ENCODE peak calls at places on chromosomes 12 and 14, in six cellular contexts. One of them, this sample, is unnamed.

GRCh38 chr14:102900631-102901571 is 21.6 kb upstream of the AMN start:
- DNase-seq in adrenal gland: no peak
- DNase-seq in transverse colon: no peak
- DNase-seq in astrocyte of the spinal cord: no peak
- DNase-seq in A549: no peak
- DNase-seq in heart left ventricle: no peak
- DNase-seq in this sample: no peak

GRCh38 chr12:4607056-4607455 is 41.8 kb downstream of the AKAP3 start:
- DNase-seq in adrenal gland: no peak
- DNase-seq in transverse colon: no peak
- DNase-seq in astrocyte of the spinal cord: no peak
- DNase-seq in A549: no peak
- DNase-seq in heart left ventricle: no peak
- DNase-seq in this sample: no peak

GRCh38 chr12:104827587-104827986 is 130.5 kb downstream of the SLC41A2 start:
- DNase-seq in adrenal gland: no peak
- DNase-seq in transverse colon: no peak
- DNase-seq in astrocyte of the spinal cord: no peak
- DNase-seq in A549: no peak
- DNase-seq in heart left ventricle: no peak
- DNase-seq in this sample: no peak

GRCh38 chr14:45070215-45070614 is 13.7 kb upstream of the PRPF39 start:
- DNase-seq in adrenal gland: no peak
- DNase-seq in transverse colon: no peak
- DNase-seq in astrocyte of the spinal cord: no peak
- DNase-seq in A549: peak
- DNase-seq in heart left ventricle: no peak
- DNase-seq in this sample: no peak

GRCh38 chr14:84646791-84647500 is 883.0 kb upstream of the FLRT2 start:
- DNase-seq in adrenal gland: no peak
- DNase-seq in transverse colon: no peak
- DNase-seq in astrocyte of the spinal cord: peak
- DNase-seq in A549: no peak
- DNase-seq in heart left ventricle: no peak
- DNase-seq in this sample: no peak

GRCh38 chr12:121964813-121965643 is 46.6 kb downstream of the CFAP251 start:
- DNase-seq in adrenal gland: peak
- DNase-seq in transverse colon: no peak
- DNase-seq in astrocyte of the spinal cord: peak
- DNase-seq in A549: no peak
- DNase-seq in heart left ventricle: no peak
- DNase-seq in this sample: peak

GRCh38 chr12:103632554-103633216 is 45.6 kb downstream of the STAB2 start:
- DNase-seq in adrenal gland: peak
- DNase-seq in transverse colon: peak
- DNase-seq in astrocyte of the spinal cord: peak
- DNase-seq in A549: peak
- DNase-seq in heart left ventricle: peak
- DNase-seq in this sample: peak

GRCh38 chr12:124463341-124463861 is 104.0 kb downstream of the NCOR2 start:
- DNase-seq in adrenal gland: no peak
- DNase-seq in transverse colon: no peak
- DNase-seq in astrocyte of the spinal cord: no peak
- DNase-seq in A549: no peak
- DNase-seq in heart left ventricle: peak
- DNase-seq in this sample: no peak

GRCh38 chr12:125983094-125983783 is 918.0 kb downstream of the AACS start:
- DNase-seq in adrenal gland: no peak
- DNase-seq in transverse colon: peak
- DNase-seq in astrocyte of the spinal cord: peak
- DNase-seq in A549: peak
- DNase-seq in heart left ventricle: peak
- DNase-seq in this sample: peak

GRCh38 chr14:73785336-73785833 is 66.2 kb upstream of the PTGR2 start:
- DNase-seq in adrenal gland: peak
- DNase-seq in transverse colon: peak
- DNase-seq in astrocyte of the spinal cord: peak
- DNase-seq in A549: peak
- DNase-seq in heart left ventricle: no peak
- DNase-seq in this sample: peak
- H3K4me3 ChIP-seq in adrenal gland: no peak
- H3K4me3 ChIP-seq in transverse colon: peak
- H3K4me3 ChIP-seq in astrocyte of the spinal cord: peak
- H3K4me3 ChIP-seq in A549: peak
- H3K4me3 ChIP-seq in heart left ventricle: peak
- H3K4me3 ChIP-seq in this sample: peak

DNA sequence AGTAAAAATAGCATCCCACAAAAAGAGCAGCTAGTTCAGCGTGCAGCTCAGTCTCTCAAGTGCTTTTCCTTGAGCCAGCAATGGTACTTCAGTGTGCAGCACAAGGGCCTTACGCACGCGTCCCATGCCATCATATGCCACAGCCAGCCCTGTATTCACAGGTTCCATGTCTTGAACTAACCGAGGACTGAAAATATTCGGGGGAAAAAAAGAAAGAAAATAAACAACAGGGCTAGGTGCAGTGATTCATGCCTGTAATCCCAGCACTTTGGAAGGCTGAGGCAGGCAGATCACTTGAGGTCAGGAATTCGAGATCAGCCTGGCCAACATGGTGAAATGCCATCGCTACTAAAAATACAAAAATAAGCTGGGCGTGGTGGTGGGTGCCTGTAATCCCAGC is 28.6 kb downstream of the ATG14 start:
- DNase-seq in adrenal gland: no peak
- DNase-seq in transverse colon: no peak
- DNase-seq in astrocyte of the spinal cord: peak
- DNase-seq in A549: no peak
- DNase-seq in heart left ventricle: no peak
- DNase-seq in this sample: peak
- H3K4me3 ChIP-seq in adrenal gland: no peak
- H3K4me3 ChIP-seq in transverse colon: no peak
- H3K4me3 ChIP-seq in astrocyte of the spinal cord: no peak
- H3K4me3 ChIP-seq in A549: no peak
- H3K4me3 ChIP-seq in heart left ventricle: no peak
- H3K4me3 ChIP-seq in this sample: no peak

GRCh38 chr12:6376965-6377666 is 1.8 kb upstream of the SCNN1A start:
- DNase-seq in adrenal gland: no peak
- DNase-seq in transverse colon: peak
- DNase-seq in astrocyte of the spinal cord: no peak
- DNase-seq in A549: no peak
- DNase-seq in heart left ventricle: no peak
- DNase-seq in this sample: no peak

GRCh38 chr12:6374781-6375150 is 597 bp downstream of the SCNN1A start:
- DNase-seq in adrenal gland: no peak
- DNase-seq in transverse colon: peak
- DNase-seq in astrocyte of the spinal cord: no peak
- DNase-seq in A549: no peak
- DNase-seq in heart left ventricle: no peak
- DNase-seq in this sample: no peak

GRCh38 chr12:6374028-6374780 is 1.2 kb downstream of the SCNN1A start:
- DNase-seq in adrenal gland: no peak
- DNase-seq in transverse colon: peak
- DNase-seq in astrocyte of the spinal cord: no peak
- DNase-seq in A549: no peak
- DNase-seq in heart left ventricle: no peak
- DNase-seq in this sample: no peak

GRCh38 chr12:6376079-6376941 is 947 bp upstream of the SCNN1A start:
- DNase-seq in adrenal gland: no peak
- DNase-seq in transverse colon: peak
- DNase-seq in astrocyte of the spinal cord: peak
- DNase-seq in A549: peak
- DNase-seq in heart left ventricle: peak
- DNase-seq in this sample: peak

GRCh38 chr12:6375269-6376078 is at the start of gene SCNN1A:
- DNase-seq in adrenal gland: no peak
- DNase-seq in transverse colon: peak
- DNase-seq in astrocyte of the spinal cord: no peak
- DNase-seq in A549: no peak
- DNase-seq in heart left ventricle: no peak
- DNase-seq in this sample: no peak
- H3K4me3 ChIP-seq in adrenal gland: no peak
- H3K4me3 ChIP-seq in transverse colon: peak
- H3K4me3 ChIP-seq in astrocyte of the spinal cord: no peak
- H3K4me3 ChIP-seq in A549: no peak
- H3K4me3 ChIP-seq in heart left ventricle: no peak
- H3K4me3 ChIP-seq in this sample: peak

DNA sequence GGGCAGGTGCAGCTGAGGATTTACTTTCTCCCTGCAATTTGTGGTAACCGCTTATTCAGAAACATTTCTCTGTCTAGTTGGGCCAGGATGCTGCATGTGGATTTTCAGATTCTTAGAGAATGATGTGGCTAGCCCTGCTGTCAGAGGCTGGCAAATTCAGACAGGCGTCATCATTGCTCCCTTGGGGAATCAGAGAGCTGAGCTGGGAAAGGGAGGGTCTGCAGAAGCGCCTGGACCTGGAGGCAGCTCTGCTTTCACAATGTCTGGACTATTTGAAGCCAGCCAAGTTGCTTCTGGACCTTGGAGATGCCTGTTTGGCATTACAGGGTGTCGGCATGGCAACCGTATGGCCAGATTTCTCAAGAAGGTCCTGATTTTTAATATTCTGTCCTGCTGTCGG is 3.4 kb downstream of the GALNT16 start:
- DNase-seq in adrenal gland: peak
- DNase-seq in transverse colon: peak
- DNase-seq in astrocyte of the spinal cord: peak
- DNase-seq in A549: no peak
- DNase-seq in heart left ventricle: no peak
- DNase-seq in this sample: peak
- H3K4me3 ChIP-seq in adrenal gland: no peak
- H3K4me3 ChIP-seq in transverse colon: no peak
- H3K4me3 ChIP-seq in astrocyte of the spinal cord: no peak
- H3K4me3 ChIP-seq in A549: no peak
- H3K4me3 ChIP-seq in heart left ventricle: no peak
- H3K4me3 ChIP-seq in this sample: no peak

GRCh38 chr12:22284871-22285270 is 49.6 kb downstream of the ST8SIA1 start:
- DNase-seq in adrenal gland: no peak
- DNase-seq in transverse colon: no peak
- DNase-seq in astrocyte of the spinal cord: no peak
- DNase-seq in A549: no peak
- DNase-seq in heart left ventricle: no peak
- DNase-seq in this sample: no peak

GRCh38 chr12:22283508-22283907 is 51.0 kb downstream of the ST8SIA1 start:
- DNase-seq in adrenal gland: no peak
- DNase-seq in transverse colon: no peak
- DNase-seq in astrocyte of the spinal cord: no peak
- DNase-seq in A549: no peak
- DNase-seq in heart left ventricle: no peak
- DNase-seq in this sample: no peak

GRCh38 chr12:22285871-22286270 is 48.6 kb downstream of the ST8SIA1 start:
- DNase-seq in adrenal gland: no peak
- DNase-seq in transverse colon: no peak
- DNase-seq in astrocyte of the spinal cord: no peak
- DNase-seq in A549: no peak
- DNase-seq in heart left ventricle: no peak
- DNase-seq in this sample: no peak

GRCh38 chr12:22283006-22283506 is 51.5 kb downstream of the ST8SIA1 start:
- DNase-seq in adrenal gland: no peak
- DNase-seq in transverse colon: no peak
- DNase-seq in astrocyte of the spinal cord: peak
- DNase-seq in A549: no peak
- DNase-seq in heart left ventricle: no peak
- DNase-seq in this sample: peak

DNA sequence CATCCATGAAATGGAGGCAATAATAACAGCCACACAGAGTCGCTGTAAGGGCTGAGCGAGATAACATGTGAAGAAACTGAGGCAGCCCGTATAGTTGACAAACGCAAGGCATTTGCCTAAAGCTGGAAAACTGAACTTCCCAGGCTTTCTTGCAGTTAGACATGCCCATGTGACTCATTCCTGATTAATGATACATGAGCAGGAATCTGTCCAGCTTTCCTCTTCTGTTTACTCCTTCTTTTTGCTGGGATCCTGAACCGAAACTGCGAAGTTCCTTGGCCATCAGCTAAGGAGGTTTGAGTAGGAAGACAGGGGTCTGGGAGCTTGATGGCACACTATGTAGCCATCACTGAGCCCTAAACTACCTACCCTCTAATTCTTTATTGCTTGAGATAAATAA is 52.2 kb downstream of the ST8SIA1 start:
- DNase-seq in adrenal gland: no peak
- DNase-seq in transverse colon: no peak
- DNase-seq in astrocyte of the spinal cord: peak
- DNase-seq in A549: peak
- DNase-seq in heart left ventricle: no peak
- DNase-seq in this sample: peak
- H3K4me3 ChIP-seq in adrenal gland: no peak
- H3K4me3 ChIP-seq in transverse colon: no peak
- H3K4me3 ChIP-seq in astrocyte of the spinal cord: no peak
- H3K4me3 ChIP-seq in A549: no peak
- H3K4me3 ChIP-seq in heart left ventricle: no peak
- H3K4me3 ChIP-seq in this sample: peak

GRCh38 chr12:3233813-3234212 is 156.6 kb downstream of the TSPAN9 start:
- DNase-seq in adrenal gland: no peak
- DNase-seq in transverse colon: no peak
- DNase-seq in astrocyte of the spinal cord: no peak
- DNase-seq in A549: no peak
- DNase-seq in heart left ventricle: no peak
- DNase-seq in this sample: no peak

GRCh38 chr12:3229577-3229976 is 152.4 kb downstream of the TSPAN9 start:
- DNase-seq in adrenal gland: no peak
- DNase-seq in transverse colon: no peak
- DNase-seq in astrocyte of the spinal cord: no peak
- DNase-seq in A549: no peak
- DNase-seq in heart left ventricle: peak
- DNase-seq in this sample: no peak

GRCh38 chr12:3228587-3228986 is 151.4 kb downstream of the TSPAN9 start:
- DNase-seq in adrenal gland: no peak
- DNase-seq in transverse colon: no peak
- DNase-seq in astrocyte of the spinal cord: no peak
- DNase-seq in A549: no peak
- DNase-seq in heart left ventricle: peak
- DNase-seq in this sample: no peak

GRCh38 chr12:3230758-3231375 is 153.7 kb downstream of the TSPAN9 start:
- DNase-seq in adrenal gland: no peak
- DNase-seq in transverse colon: no peak
- DNase-seq in astrocyte of the spinal cord: peak
- DNase-seq in A549: no peak
- DNase-seq in heart left ventricle: peak
- DNase-seq in this sample: no peak

GRCh38 chr12:3231399-3231876 is 154.3 kb downstream of the TSPAN9 start:
- DNase-seq in adrenal gland: no peak
- DNase-seq in transverse colon: no peak
- DNase-seq in astrocyte of the spinal cord: no peak
- DNase-seq in A549: no peak
- DNase-seq in heart left ventricle: peak
- DNase-seq in this sample: no peak
- H3K4me3 ChIP-seq in adrenal gland: no peak
- H3K4me3 ChIP-seq in transverse colon: no peak
- H3K4me3 ChIP-seq in astrocyte of the spinal cord: no peak
- H3K4me3 ChIP-seq in A549: no peak
- H3K4me3 ChIP-seq in heart left ventricle: no peak
- H3K4me3 ChIP-seq in this sample: no peak